ENCODE peak calls at places on chromosome 18, in seven cellular contexts. Z is stimulated activated CD4-positive, alpha-beta T cell treated with anti-CD3 and anti-CD28 coated beads, Interleukin-15, amount 100 ng/mL, for 24 hours; I is left lobe of liver; Q is neural progenitor cell; X is kidney tubule cell; B is activated effector memory CD4-positive, alpha-beta T cell treated with Interleukin-2 at 50 U/mL for 16 hours; F is neural crest cell. H is an unnamed sample.
A peak's percentile ranks its signal among the peaks of the same experiment; 100 is the strongest.

GRCh38 chr18:79242246-79242645 is 153.5 kb upstream of the NFATC1 start:
- DNase-seq in Z (no peak), I (no peak), Q (no peak), X (peak; percentile 20), B (no peak), F (no peak), H (no peak)

GRCh38 chr18:48711651-48712486 is 173.0 kb downstream of the CTIF start:
- DNase-seq in Z (peak; percentile 10), I (no peak), Q (peak; percentile 62), X (peak; percentile 39), B (no peak), F (no peak), H (no peak)

GRCh38 chr18:77147418-77147852 is 14.9 kb upstream of the MBP start:
- DNase-seq in Z (no peak), I (no peak), Q (no peak), X (peak; percentile 31), B (no peak), F (no peak), H (no peak)

GRCh38 chr18:25282282-25282681 is 69.7 kb downstream of the ZNF521 start:
- DNase-seq in Z (no peak), I (no peak), Q (peak; percentile 16), X (no peak), B (no peak), F (no peak), H (no peak)

GRCh38 chr18:23627325-23627724 is 35.4 kb downstream of the ANKRD29 start:
- DNase-seq in Z (no peak), I (no peak), Q (no peak), X (peak; percentile 92), B (no peak), F (no peak), H (no peak)

GRCh38 chr18:45686892-45687611 is 36.9 kb upstream of the SLC14A1 start:
- DNase-seq in Z (peak; percentile 48), I (no peak), Q (no peak), X (no peak), B (peak; percentile 39), F (no peak), H (peak; percentile 50)

GRCh38 chr18:74604366-74604765 is 6.7 kb downstream of the ZNF407 start:
- DNase-seq in Z (no peak), I (no peak), Q (no peak), X (no peak), B (no peak), F (no peak), H (no peak)

GRCh38 chr18:60070631-60071030 is 170.8 kb downstream of the PMAIP1 start:
- DNase-seq in Z (no peak), I (no peak), Q (no peak), X (peak; percentile 45), B (no peak), F (no peak), H (no peak)

GRCh38 chr18:42048150-42048549 is 93.1 kb downstream of the PIK3C3 start:
- DNase-seq in Z (no peak), I (no peak), Q (no peak), X (peak; percentile 87), B (no peak), F (no peak), H (no peak)

GRCh38 chr18:28439870-28440269 is 262.9 kb upstream of the CDH2 start:
- DNase-seq in Z (no peak), I (no peak), Q (no peak), X (peak; percentile 6), B (no peak), F (no peak), H (no peak)

GRCh38 chr18:66440433-66440832 is 163.5 kb downstream of the CDH19 start:
- DNase-seq in Z (no peak), I (no peak), Q (no peak), X (no peak), B (no peak), F (no peak), H (no peak)

GRCh38 chr18:44839239-44839666 is 158.6 kb downstream of the SETBP1 start:
- DNase-seq in Z (peak; percentile 80), I (peak; percentile 53), Q (peak; percentile 42), X (peak; percentile 61), B (peak; percentile 57), F (no peak), H (no peak)

GRCh38 chr18:75477913-75478312 is 50.4 kb upstream of the SMIM21 start:
- DNase-seq in Z (no peak), I (no peak), Q (no peak), X (peak; percentile 48), B (no peak), F (no peak), H (no peak)

GRCh38 chr18:31731628-31732027 is 29.1 kb downstream of the SLC25A52 start:
- DNase-seq in Z (no peak), I (no peak), Q (no peak), X (no peak), B (no peak), F (no peak), H (no peak)

GRCh38 chr18:58632557-58632956 is 3.7 kb upstream of the ALPK2 start:
- DNase-seq in Z (no peak), I (peak; percentile 50), Q (no peak), X (no peak), B (no peak), F (no peak), H (no peak)

GRCh38 chr18:79797518-79798345 is at the start of gene KCNG2:
- DNase-seq in Z (peak; percentile 53), I (no peak), Q (peak; percentile 87), X (no peak), B (no peak), F (peak; percentile 45), H (no peak)

GRCh38 chr18:51137891-51138290 is 59.6 kb downstream of the MEX3C start:
- DNase-seq in Z (no peak), I (no peak), Q (no peak), X (no peak), B (no peak), F (no peak), H (no peak)

GRCh38 chr18:76805221-76805620 is 17.1 kb upstream of the ZNF236 start:
- DNase-seq in Z (no peak), I (no peak), Q (no peak), X (no peak), B (no peak), F (no peak), H (no peak)

GRCh38 chr18:34084635-34085034 is 140.1 kb downstream of the NOL4 start:
- DNase-seq in Z (no peak), I (no peak), Q (no peak), X (no peak), B (no peak), F (no peak), H (no peak)

GRCh38 chr18:75167137-75167536 is 41.8 kb downstream of the PTGR3 start:
- DNase-seq in Z (no peak), I (no peak), Q (no peak), X (no peak), B (no peak), F (no peak), H (no peak)

GRCh38 chr18:429030-429429 is 71.5 kb downstream of the COLEC12 start:
- DNase-seq in Z (no peak), I (no peak), Q (no peak), X (no peak), B (no peak), F (no peak), H (no peak)

GRCh38 chr18:12315911-12316310 is 7.9 kb downstream of the TUBB6 start:
- DNase-seq in Z (no peak), I (peak; percentile 34), Q (no peak), X (no peak), B (no peak), F (no peak), H (no peak)

GRCh38 chr18:26516964-26517363 is 31.4 kb downstream of the KCTD1 start:
- DNase-seq in Z (no peak), I (no peak), Q (no peak), X (no peak), B (no peak), F (no peak), H (no peak)

GRCh38 chr18:48824231-48824970 is 126.4 kb downstream of the SMAD7 start:
- DNase-seq in Z (no peak), I (peak; percentile 23), Q (no peak), X (no peak), B (no peak), F (no peak), H (peak; percentile 22)

GRCh38 chr18:70469916-70470315 is 181.1 kb downstream of the SOCS6 start:
- DNase-seq in Z (no peak), I (no peak), Q (peak; percentile 8), X (peak; percentile 3), B (no peak), F (no peak), H (no peak)

GRCh38 chr18:61502472-61502871 is 169.2 kb downstream of the CDH20 start:
- DNase-seq in Z (peak; percentile 1), I (peak; percentile 46), Q (peak; percentile 82), X (peak; percentile 66), B (no peak), F (peak; percentile 59), H (peak; percentile 64)

GRCh38 chr18:60044290-60045006 is 144.7 kb downstream of the PMAIP1 start:
- DNase-seq in Z (no peak), I (no peak), Q (no peak), X (peak; percentile 91), B (no peak), F (no peak), H (no peak)

GRCh38 chr18:62338446-62339105 is 13.5 kb downstream of the TNFRSF11A start:
- DNase-seq in Z (no peak), I (no peak), Q (peak; percentile 46), X (no peak), B (no peak), F (no peak), H (peak; percentile 20)

GRCh38 chr18:79305976-79306375 is 89.8 kb upstream of the NFATC1 start:
- DNase-seq in Z (no peak), I (no peak), Q (no peak), X (no peak), B (no peak), F (no peak), H (no peak)

GRCh38 chr18:12010187-12010802 is 29.0 kb downstream of the IMPA2 start:
- DNase-seq in Z (no peak), I (no peak), Q (no peak), X (no peak), B (no peak), F (no peak), H (no peak)

GRCh38 chr18:9401166-9401565 is 66.6 kb downstream of the TWSG1 start:
- DNase-seq in Z (no peak), I (no peak), Q (no peak), X (no peak), B (no peak), F (no peak), H (no peak)